ENCODE peak calls at places on chromosomes 7 and 10, in four cellular contexts. R is esophagus squamous epithelium, L is fibroblast of the aortic adventitia, K is neural progenitor cell. A is an unnamed sample.

GRCh38 chr10:115829501-115830215 is 443.3 kb downstream of the GFRA1 start:
- DNase-seq in R (no peak), K (peak), L (peak), A (no peak)

GRCh38 chr7:137685439-137686164 is 161.2 kb downstream of the DGKI start:
- DNase-seq in L (no peak), K (no peak), R (no peak), A (no peak)

GRCh38 chr7:158386866-158387820 is 200.5 kb downstream of the PTPRN2 start:
- DNase-seq in R (no peak), K (no peak), L (no peak), A (no peak)

GRCh38 chr10:77416327-77417135 is 221.1 kb downstream of the KCNMA1 start:
- DNase-seq in L (peak), K (no peak), R (no peak), A (no peak)

GRCh38 chr10:76352300-76352699 is 920.9 kb downstream of the LRMDA start:
- DNase-seq in K (no peak), R (no peak), L (peak), A (no peak)

GRCh38 chr7:124257638-124258308 is 224.9 kb upstream of the TMEM229A start:
- DNase-seq in K (no peak), R (no peak), L (no peak), A (peak)

GRCh38 chr10:110141185-110141584 is 66.2 kb upstream of the MXI1 start:
- DNase-seq in K (no peak), R (no peak), L (peak), A (no peak)

GRCh38 chr10:45379891-45380540 is 6.0 kb downstream of the ALOX5 start:
- DNase-seq in R (no peak), K (no peak), L (no peak), A (no peak)

GRCh38 chr10:78775891-78776290 is 292.9 kb upstream of the ZMIZ1 start:
- DNase-seq in K (no peak), R (no peak), L (no peak), A (no peak)

GRCh38 chr10:103244663-103245271 is 920 bp upstream of the RPEL1 start:
- DNase-seq in R (no peak), L (peak), K (peak), A (peak)

GRCh38 chr7:55237156-55237721 is 127.9 kb upstream of the LANCL2 start:
- DNase-seq in L (no peak), K (no peak), R (no peak), A (no peak)

GRCh38 chr10:35219292-35219691 is 92.6 kb downstream of the CREM start:
- DNase-seq in K (no peak), L (no peak), R (no peak), A (no peak)

GRCh38 chr7:148914208-148914777 is 30.2 kb upstream of the EZH2 start:
- DNase-seq in R (no peak), L (peak), K (no peak), A (peak)

A was measured in GM13977.